ENCODE peak calls at places on chromosomes 4 and X, in eight cellular contexts. U is ovary, A is pancreas, N is mucosa of descending colon, Z is cardiac muscle cell, K is heart left ventricle, X is DND-41, S is mammary epithelial cell. G is an unnamed sample. For H3K36me3, the result is how much of the 10 kb centered on the place peaks cover.

GRCh38 chrX:47687249-47687648 is 28.3 kb upstream of the UXT start:
- DNase-seq in U (no peak), A (no peak), N (no peak), Z (no peak), K (no peak), X (no peak), S (no peak), G (no peak)

GRCh38 chr4:3311095-3311372 is 18.2 kb downstream of the RGS12 start:
- DNase-seq in U (peak), A (no peak), N (no peak), Z (no peak), K (no peak), X (no peak), S (no peak), G (no peak)

GRCh38 chr4:67749286-67749685 is 4.9 kb downstream of the GNRHR start:
- DNase-seq in U (no peak), A (no peak), N (no peak), Z (no peak), K (no peak), X (no peak), S (no peak), G (no peak)

GRCh38 chr4:188941524-188942109 is 802.4 kb downstream of the TRIML1 start:
- DNase-seq in U (no peak), A (no peak), N (no peak), Z (no peak), K (no peak), X (no peak), S (peak), G (peak)

GRCh38 chr4:147518086-147518485 is 37.2 kb downstream of the EDNRA start:
- DNase-seq in U (no peak), A (no peak), N (no peak), Z (no peak), K (no peak), X (no peak), S (peak), G (no peak)

GRCh38 chr4:185640809-185641675 is 105.7 kb upstream of the PDLIM3 start:
- DNase-seq in U (no peak), A (no peak), N (no peak), Z (peak), K (no peak), X (no peak), S (peak), G (peak)

GRCh38 chrX:118973389-118974087 is 880 bp upstream of the LONRF3 start:
- DNase-seq in U (peak), A (peak), N (peak), Z (no peak), K (peak), X (no peak), S (no peak), G (no peak)

GRCh38 chr4:73615613-73616012 is 4.6 kb downstream of the RASSF6 start:
- DNase-seq in U (no peak), A (no peak), N (no peak), Z (peak), K (no peak), X (no peak), S (peak), G (no peak)

GRCh38 chr4:142846105-142846728 is at the start of gene INPP4B:
- DNase-seq in U (peak), A (peak), N (peak), Z (peak), K (peak), X (peak), S (peak), G (peak)

GRCh38 chr4:142840516-142841123 is 5.5 kb downstream of the INPP4B start:
- DNase-seq in U (no peak), A (no peak), N (no peak), Z (peak), K (no peak), X (no peak), S (no peak), G (no peak)

GRCh38 chr4:142846729-142847606 is 867 bp upstream of the INPP4B start:
- DNase-seq in U (peak), A (peak), N (peak), Z (peak), K (peak), X (peak), S (peak), G (no peak)

GRCh38 chr4:142845293-142846070 is 619 bp downstream of the INPP4B start:
- DNase-seq in U (peak), A (peak), N (peak), Z (peak), K (peak), X (peak), S (peak), G (no peak)

GRCh38 chr4:142844782-142845181 is 1.3 kb downstream of the INPP4B start:
- DNase-seq in U (no peak), A (no peak), N (no peak), Z (no peak), K (no peak), X (no peak), S (no peak), G (no peak)
- H3K4me3 ChIP-seq in U (peak), A (no peak), N (no peak), Z (no peak), K (peak), X (peak), S (no peak), G (no peak)

DNA sequence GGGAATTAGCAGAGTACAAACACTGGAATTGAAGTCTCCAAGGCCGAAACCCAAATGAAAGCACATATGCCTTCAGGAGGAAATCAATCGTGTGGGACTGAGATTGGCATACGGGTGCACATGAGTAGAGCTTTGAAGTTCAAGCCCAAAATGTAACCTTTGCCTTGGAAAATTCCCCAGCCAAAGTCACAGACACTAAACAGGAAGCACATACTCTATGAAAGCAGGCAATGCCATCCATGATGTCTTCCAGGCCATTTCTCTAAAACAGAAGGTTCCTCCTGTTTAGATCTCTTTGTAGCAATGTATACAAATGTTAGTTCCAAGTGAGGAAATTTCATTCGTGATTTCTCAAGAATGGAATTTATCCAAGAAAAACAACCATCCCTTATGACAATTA is 162.5 kb downstream of the COL4A6 start:
- DNase-seq in U (no peak), A (no peak), N (no peak), Z (no peak), K (no peak), X (no peak), S (no peak), G (no peak)
- TF ChIP-seq CTCF in U (no peak), A (no peak), N (no peak), Z (no peak), K (no peak), X (no peak), S (no peak), G (no peak)

DNA sequence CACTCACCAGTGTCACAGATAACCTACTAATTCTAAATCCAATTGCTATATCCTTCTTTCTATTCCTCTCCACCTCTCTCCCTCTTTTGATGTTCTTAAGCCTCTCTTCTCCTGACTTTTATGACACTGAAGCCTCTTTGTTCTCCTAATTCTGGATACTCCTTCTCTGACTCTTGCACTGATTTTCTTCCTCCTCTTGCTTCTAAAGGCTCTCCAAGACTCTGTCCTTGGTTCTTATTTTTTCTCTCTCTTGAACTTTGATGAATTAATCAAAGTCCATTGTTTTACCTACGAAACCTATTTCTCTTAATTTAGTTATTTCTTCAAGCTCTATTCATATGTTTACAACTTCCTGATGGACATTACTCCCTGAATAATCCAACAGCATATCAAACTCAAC is 95.7 kb upstream of the TSPAN7 start:
- DNase-seq in U (no peak), A (no peak), N (no peak), Z (no peak), K (no peak), X (no peak), S (no peak), G (no peak)
- H3K36me3 ChIP-seq in U (under half), A (under half), N (under half), Z (under half), K (under half), X (under half), S (under half), G (under half)

GRCh38 chrX:96837808-96838207 is 45.9 kb upstream of the RPA4 start:
- DNase-seq in U (no peak), A (no peak), N (no peak), Z (no peak), K (no peak), X (no peak), S (peak), G (no peak)
- H3K4me3 ChIP-seq in U (no peak), A (no peak), N (no peak), Z (no peak), K (no peak), X (no peak), S (no peak), G (no peak)

GRCh38 chr4:119284876-119285611 is 36.9 kb downstream of the FABP2 start:
- DNase-seq in U (no peak), A (no peak), N (no peak), Z (no peak), K (no peak), X (no peak), S (peak), G (no peak)
- TF ChIP-seq CTCF in U (no peak), A (peak), N (no peak), Z (no peak), K (no peak), X (no peak), S (no peak), G (no peak)

GRCh38 chrX:101394372-101394771 is 3.6 kb downstream of the RPL36A start:
- DNase-seq in U (no peak), A (no peak), N (no peak), Z (no peak), K (no peak), X (no peak), S (no peak), G (no peak)

GRCh38 chrX:101395789-101396188 is 5.0 kb downstream of the RPL36A start:
- DNase-seq in U (no peak), A (no peak), N (no peak), Z (no peak), K (no peak), X (no peak), S (no peak), G (no peak)

GRCh38 chrX:101397779-101398178 is 7.0 kb downstream of the RPL36A start:
- DNase-seq in U (no peak), A (no peak), N (no peak), Z (peak), K (no peak), X (no peak), S (no peak), G (no peak)

GRCh38 chrX:101399825-101400224 is 7.9 kb downstream of the GLA start:
- DNase-seq in U (no peak), A (no peak), N (no peak), Z (no peak), K (no peak), X (no peak), S (no peak), G (no peak)

DNA sequence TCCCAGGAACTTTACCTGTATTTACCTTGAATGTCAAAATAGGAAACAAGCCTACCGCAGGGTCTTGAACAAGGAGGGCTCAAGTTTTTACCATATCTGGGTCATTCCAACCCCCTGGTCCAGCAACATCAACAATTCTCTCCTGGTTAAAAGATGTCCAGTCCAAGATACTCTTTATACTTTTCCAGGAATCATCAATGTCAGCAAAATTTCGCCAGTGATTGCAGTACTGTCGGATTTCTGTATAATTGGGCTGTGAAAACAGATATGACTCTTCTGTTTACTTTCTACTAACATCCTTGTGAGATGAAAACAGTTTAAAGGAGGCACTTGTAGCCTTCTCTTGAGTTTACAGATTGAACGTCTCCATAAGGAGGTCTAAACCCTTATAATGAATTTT is 7.9 kb downstream of the RPL36A start:
- DNase-seq in U (no peak), A (no peak), N (no peak), Z (no peak), K (no peak), X (no peak), S (no peak), G (no peak)
- H3K36me3 ChIP-seq in U (under half), A (under half), N (under half), Z (under half), K (under half), X (under half), S (under half), G (under half)